ENCODE peak calls at places on chromosomes 5 and 9, in ten cellular contexts. V, A, C, B, U, X, P, Y, Q and T are unnamed samples.

GRCh38 chr9:32430720-32431119 is 46.3 kb downstream of the ACO1 start:
- DNase-seq in V (no peak), A (no peak), C (peak), B (no peak), U (no peak), X (no peak), P (no peak), Y (no peak), Q (no peak), T (no peak)

GRCh38 chr5:116970318-116970717 is 395.7 kb upstream of the SEMA6A start:
- DNase-seq in V (no peak), A (no peak), C (no peak), B (no peak), U (no peak), X (no peak), P (no peak), Y (no peak), Q (no peak), T (no peak)

GRCh38 chr9:72914750-72915149 is 38.1 kb downstream of the ALDH1A1 start:
- DNase-seq in V (no peak), A (no peak), C (no peak), B (no peak), U (no peak), X (no peak), P (no peak), Y (no peak), Q (no peak), T (no peak)

GRCh38 chr5:94856257-94856656 is 237.8 kb downstream of the SLF1 start:
- DNase-seq in V (no peak), A (no peak), C (no peak), B (no peak), U (no peak), X (no peak), P (no peak), Y (no peak), Q (no peak), T (no peak)

GRCh38 chr5:10702911-10703491 is 58.0 kb downstream of the DAP start:
- DNase-seq in V (no peak), A (no peak), C (peak), B (no peak), U (peak), X (peak), P (no peak), Y (no peak), Q (no peak), T (no peak)

GRCh38 chr5:95609711-95610110 is 10.2 kb upstream of the GPR150 start:
- DNase-seq in V (no peak), A (no peak), C (no peak), B (no peak), U (no peak), X (no peak), P (no peak), Y (no peak), Q (no peak), T (no peak)

GRCh38 chr5:134273642-134274361 is 47.9 kb upstream of the PPP2CA start:
- DNase-seq in V (no peak), A (no peak), C (no peak), B (no peak), U (no peak), X (no peak), P (no peak), Y (no peak), Q (no peak), T (no peak)

GRCh38 chr9:8329561-8330283 is 530.1 kb upstream of the DMAC1 start:
- DNase-seq in V (no peak), A (peak), C (no peak), B (no peak), U (peak), X (no peak), P (no peak), Y (no peak), Q (no peak), T (no peak)

GRCh38 chr5:139864716-139865483 is 69.3 kb downstream of the PSD2 start:
- DNase-seq in V (no peak), A (no peak), C (no peak), B (no peak), U (no peak), X (no peak), P (no peak), Y (no peak), Q (no peak), T (no peak)

GRCh38 chr5:71651554-71651953 is 64.4 kb downstream of the MCCC2 start:
- DNase-seq in V (no peak), A (no peak), C (no peak), B (peak), U (no peak), X (peak), P (no peak), Y (no peak), Q (no peak), T (no peak)

GRCh38 chr9:135079018-135079417 is 8.4 kb upstream of the OLFM1 start:
- DNase-seq in V (no peak), A (no peak), C (no peak), B (no peak), U (no peak), X (no peak), P (no peak), Y (no peak), Q (no peak), T (no peak)

GRCh38 chr9:94921072-94921471 is 194.6 kb downstream of the AOPEP start:
- DNase-seq in V (no peak), A (no peak), C (peak), B (peak), U (peak), X (no peak), P (no peak), Y (no peak), Q (no peak), T (no peak)

GRCh38 chr5:173615884-173616576 is 420 bp downstream of the BOD1 start:
- DNase-seq in V (peak), A (no peak), C (peak), B (peak), U (peak), X (peak), P (peak), Y (peak), Q (peak), T (peak)